ENCODE peak calls at places on chromosomes 11 and 22, in seven cellular contexts. K, S, X, D, V, Q and L are unnamed samples.

GRCh38 chr11:662689-663274 is 25.7 kb downstream of the DRD4 start:
- DNase-seq in K (no peak), S (peak), X (peak), D (peak), V (no peak), Q (peak), L (no peak)

GRCh38 chr11:28243596-28243995 is 135.4 kb downstream of the METTL15 start:
- DNase-seq in K (no peak), S (no peak), X (no peak), D (no peak), V (no peak), Q (no peak), L (no peak)

GRCh38 chr11:12158926-12159325 is 48.5 kb downstream of the MICAL2 start:
- DNase-seq in K (no peak), S (no peak), X (no peak), D (no peak), V (no peak), Q (no peak), L (no peak)

GRCh38 chr11:65448074-65448417 is 25.4 kb downstream of the NEAT1 start:
- DNase-seq in K (no peak), S (no peak), X (no peak), D (no peak), V (no peak), Q (no peak), L (no peak)

GRCh38 chr11:18013790-18014507 is 1.1 kb upstream of the SERGEF start:
- DNase-seq in K (no peak), S (no peak), X (no peak), D (no peak), V (no peak), Q (no peak), L (no peak)

GRCh38 chr22:49435596-49435995 is 392.1 kb downstream of the BRD1 start:
- DNase-seq in K (no peak), S (no peak), X (no peak), D (no peak), V (no peak), Q (no peak), L (no peak)

GRCh38 chr22:22371031-22371541 is 126.5 kb downstream of the VPREB1 start:
- DNase-seq in K (no peak), S (no peak), X (no peak), D (no peak), V (peak), Q (no peak), L (no peak)

GRCh38 chr11:129639300-129639699 is 176.3 kb upstream of the TMEM45B start:
- DNase-seq in K (no peak), S (peak), X (no peak), D (no peak), V (no peak), Q (no peak), L (no peak)

GRCh38 chr22:49968313-49968830 is 7.8 kb downstream of the PIM3 start:
- DNase-seq in K (no peak), S (no peak), X (no peak), D (peak), V (no peak), Q (no peak), L (no peak)

GRCh38 chr11:102599642-102600261 is 25.4 kb downstream of the MMP20 start:
- DNase-seq in K (no peak), S (peak), X (no peak), D (no peak), V (no peak), Q (no peak), L (no peak)

GRCh38 chr22:44391481-44392445 is 79.0 kb upstream of the SHISAL1 start:
- DNase-seq in K (no peak), S (no peak), X (no peak), D (peak), V (no peak), Q (no peak), L (no peak)

GRCh38 chr11:7062534-7062933 is 26.3 kb upstream of the RBMXL2 start:
- DNase-seq in K (no peak), S (no peak), X (no peak), D (no peak), V (no peak), Q (no peak), L (no peak)

GRCh38 chr11:35402751-35403454 is 16.5 kb downstream of the SLC1A2 start:
- DNase-seq in K (no peak), S (no peak), X (no peak), D (no peak), V (no peak), Q (no peak), L (no peak)

GRCh38 chr11:8813658-8814057 is 97.3 kb upstream of the AKIP1 start:
- DNase-seq in K (peak), S (peak), X (no peak), D (peak), V (no peak), Q (peak), L (peak)

GRCh38 chr11:11580831-11581492 is 40.8 kb downstream of the GALNT18 start:
- DNase-seq in K (no peak), S (no peak), X (no peak), D (no peak), V (no peak), Q (no peak), L (no peak)